ENCODE peak calls at places on chromosomes 3 and 15, in four cellular contexts. C is CD8-positive, alpha-beta T cell; Q is adipocyte; T is ovary. I is an unnamed sample.

GRCh38 chr3:65888980-65889706 is 149.6 kb downstream of the MAGI1 start:
- DNase-seq in Q (peak), T (no peak), C (no peak), I (no peak)

GRCh38 chr3:149736180-149737100 is 15.8 kb downstream of the COMMD2 start:
- DNase-seq in T (no peak), C (no peak), Q (peak), I (no peak)

GRCh38 chr15:58731756-58732535 is 17.6 kb downstream of the ADAM10 start:
- DNase-seq in T (no peak), Q (peak), C (no peak), I (no peak)

GRCh38 chr3:126315916-126316514 is 41.2 kb downstream of the KLF15 start:
- DNase-seq in Q (no peak), C (no peak), T (peak), I (no peak)

GRCh38 chr15:67066041-67067021 is 929 bp downstream of the SMAD3 start:
- DNase-seq in C (peak), Q (peak), T (peak), I (no peak)

GRCh38 chr15:89179966-89180875 is 41.2 kb downstream of the RLBP1 start:
- DNase-seq in T (no peak), Q (peak), C (no peak), I (no peak)

GRCh38 chr15:96347181-96348111 is 16.9 kb downstream of the NR2F2 start:
- DNase-seq in T (peak), C (no peak), Q (no peak), I (no peak)

GRCh38 chr3:8639585-8639984 is 5.0 kb downstream of the SSUH2 start:
- DNase-seq in Q (no peak), C (no peak), T (no peak), I (no peak)

GRCh38 chr3:196238612-196239190 is 22.4 kb downstream of the SLC51A start:
- DNase-seq in T (no peak), Q (peak), C (no peak), I (no peak)

GRCh38 chr15:26864664-26865191 is 2.1 kb upstream of the GABRA5 start:
- DNase-seq in Q (peak), C (no peak), T (no peak), I (no peak)

GRCh38 chr3:57230006-57230405 is 2.5 kb downstream of the APPL1 start:
- DNase-seq in T (no peak), Q (no peak), C (no peak), I (no peak)

GRCh38 chr15:25070357-25070963 is 115.7 kb downstream of the SNRPN start:
- DNase-seq in C (no peak), T (no peak), Q (no peak), I (no peak)

GRCh38 chr3:80983753-80984152 is 777.7 kb downstream of the GBE1 start:
- DNase-seq in C (no peak), Q (no peak), T (no peak), I (no peak)

GRCh38 chr15:46275701-46276100 is 640.9 kb downstream of the SQOR start:
- DNase-seq in Q (no peak), T (no peak), C (no peak), I (no peak)